ENCODE peak calls at places on chromosomes 13 and 19, in four cellular contexts. X is HepG2, C is HCT116, R is K562. E is an unnamed sample.

GRCh38 chr19:12994701-12995595 is at the start of gene NFIX:
- DNase-seq in X (peak), C (no peak), R (peak), E (no peak)

GRCh38 chr19:10392120-10392519 is 11.2 kb downstream of the CDC37 start:
- DNase-seq in X (no peak), C (no peak), R (no peak), E (no peak)

GRCh38 chr19:10352764-10353671 is 13.6 kb upstream of the ICAM3 start:
- DNase-seq in X (no peak), C (no peak), R (peak), E (no peak)

GRCh38 chr19:2495651-2496316 is 19.9 kb downstream of the GADD45B start:
- DNase-seq in X (no peak), C (no peak), R (no peak), E (no peak)

GRCh38 chr19:1970003-1970805 is 29.2 kb downstream of the CSNK1G2 start:
- DNase-seq in X (no peak), C (no peak), R (no peak), E (no peak)

GRCh38 chr19:3176715-3177501 is 1.7 kb upstream of the S1PR4 start:
- DNase-seq in X (no peak), C (peak), R (peak), E (no peak)

GRCh38 chr13:113420833-113421600 is 32.3 kb downstream of the ADPRHL1 start:
- DNase-seq in X (no peak), C (no peak), R (peak), E (no peak)

GRCh38 chr19:46529622-46530451 is 34.2 kb upstream of the PNMA8B start:
- DNase-seq in X (peak), C (no peak), R (peak), E (no peak)

GRCh38 chr13:29858231-29858630 is 7.8 kb upstream of the UBL3 start:
- DNase-seq in X (no peak), C (no peak), R (no peak), E (no peak)

GRCh38 chr19:55418185-55418584 is 10.6 kb upstream of the UBE2S start:
- DNase-seq in X (peak), C (peak), R (peak), E (peak)

GRCh38 chr19:57016076-57016475 is 103.7 kb upstream of the USP29 start:
- DNase-seq in X (no peak), C (no peak), R (no peak), E (no peak)

GRCh38 chr19:485122-485521 is 11.2 kb upstream of the MADCAM1 start:
- DNase-seq in X (no peak), C (no peak), R (no peak), E (no peak)

GRCh38 chr13:91031508-91031907 is 316.0 kb upstream of the MIR17HG start:
- DNase-seq in X (no peak), C (no peak), R (no peak), E (no peak)
- TF ChIP-seq TCF7L2 in X (no peak), C (no peak), R (no peak), E (no peak)

GRCh38 chr13:27973956-27974662 is 5.0 kb upstream of the CDX2 start:
- DNase-seq in X (no peak), C (no peak), R (no peak), E (no peak)
- TF ChIP-seq TCF7L2 in X (no peak), C (no peak), R (no peak), E (no peak)

DNA sequence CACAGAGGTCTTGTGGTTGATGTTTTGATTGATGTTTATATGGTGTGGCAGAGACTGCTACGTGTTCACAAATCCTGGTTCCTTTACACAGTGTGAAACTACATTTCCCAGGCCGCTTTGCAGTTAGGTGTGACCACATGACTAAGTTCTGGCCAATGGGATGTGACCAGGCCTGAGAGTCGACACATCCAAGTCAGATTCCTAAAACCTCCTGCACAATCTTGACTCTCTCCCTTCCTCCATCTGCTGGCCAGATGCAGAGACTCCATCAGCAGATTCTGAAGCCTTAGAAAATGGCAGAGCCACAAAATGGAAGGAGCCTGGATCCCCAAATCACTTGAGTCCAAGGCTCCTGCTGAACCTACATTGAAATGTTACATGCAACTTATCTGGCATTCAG is 12.6 kb downstream of the CD37 start:
- DNase-seq in X (peak), C (peak), R (peak), E (no peak)
- TF ChIP-seq TCF7L2 in X (no peak), C (no peak), R (no peak), E (no peak)

GRCh38 chr13:111472559-111473460 is 152.4 kb downstream of the TEX29 start:
- DNase-seq in X (no peak), C (no peak), R (no peak), E (no peak)

GRCh38 chr13:111476197-111476596 is 155.8 kb downstream of the TEX29 start:
- DNase-seq in X (no peak), C (no peak), R (no peak), E (no peak)

GRCh38 chr13:111472083-111472482 is 151.6 kb downstream of the TEX29 start:
- DNase-seq in X (no peak), C (no peak), R (no peak), E (no peak)

GRCh38 chr13:111475488-111475887 is 155.0 kb downstream of the TEX29 start:
- DNase-seq in X (no peak), C (no peak), R (no peak), E (no peak)

GRCh38 chr13:111474136-111475002 is 153.9 kb downstream of the TEX29 start:
- DNase-seq in X (peak), C (peak), R (peak), E (peak)
- TF ChIP-seq TCF7L2 in X (no peak), C (no peak), R (no peak), E (no peak)

DNA sequence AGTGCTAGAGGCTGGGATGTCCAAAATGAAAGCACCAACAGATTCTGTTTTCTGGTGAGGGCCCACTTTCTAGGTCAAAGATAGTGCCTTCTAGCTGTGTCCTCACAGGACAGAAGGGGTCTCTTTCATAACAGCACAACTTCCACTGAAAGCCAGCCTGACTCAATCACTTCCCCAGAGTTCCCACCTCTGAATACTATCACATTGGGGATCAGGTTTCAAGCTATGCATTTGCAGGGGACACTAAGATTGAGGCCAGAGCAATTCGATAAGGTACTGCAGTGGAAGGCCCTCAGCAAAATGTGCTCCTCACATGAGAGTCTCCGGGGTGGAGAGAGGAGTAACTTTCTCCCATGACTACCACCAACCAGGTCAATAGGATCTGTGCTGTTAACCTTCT is 1501.5 kb downstream of the EFNB2 start:
- DNase-seq in X (no peak), C (no peak), R (no peak), E (no peak)
- TF ChIP-seq TCF7L2 in X (no peak), C (no peak), R (no peak), E (no peak)

GRCh38 chr19:18112989-18113478 is 15.5 kb downstream of the MAST3 start:
- DNase-seq in X (peak), C (peak), R (peak), E (no peak)
- TF ChIP-seq TCF7L2 in X (no peak), C (no peak), R (no peak), E (no peak)

GRCh38 chr19:39064405-39064804 is 19.8 kb upstream of the ACP7 start:
- DNase-seq in X (no peak), C (no peak), R (no peak), E (no peak)
- TF ChIP-seq TCF7L2 in X (no peak), C (no peak), R (no peak), E (no peak)

DNA sequence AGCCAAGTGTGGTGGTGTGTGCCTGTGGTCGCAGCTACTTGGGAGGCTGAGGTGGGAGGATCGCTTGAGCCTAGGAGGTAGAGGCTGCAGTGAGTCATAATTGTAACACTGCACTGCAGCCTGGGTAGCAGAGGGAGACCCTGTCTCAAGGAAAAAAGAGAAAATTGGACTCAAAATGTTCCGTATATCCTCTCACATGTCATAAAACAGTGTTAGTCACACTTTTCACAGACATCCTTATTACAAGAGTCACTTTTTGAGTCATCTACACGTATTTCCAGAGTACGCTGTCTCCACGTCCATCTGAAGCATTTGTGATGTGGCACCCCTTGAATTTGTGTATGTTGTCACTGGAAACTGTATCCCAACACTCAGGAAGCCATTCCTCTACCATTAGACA is 133.0 kb downstream of the SIPA1L3 start:
- DNase-seq in X (no peak), C (no peak), R (no peak), E (peak)
- TF ChIP-seq TCF7L2 in X (no peak), C (no peak), R (no peak), E (no peak)

GRCh38 chr13:36767276-36767675 is 51.7 kb upstream of the RFXAP start:
- DNase-seq in X (no peak), C (no peak), R (no peak), E (no peak)
- TF ChIP-seq TCF7L2 in X (no peak), C (no peak), R (no peak), E (no peak)

GRCh38 chr19:7799640-7800355 is 30.2 kb upstream of the EVI5L start:
- DNase-seq in X (peak), C (peak), R (peak), E (no peak)
- TF ChIP-seq TCF7L2 in X (no peak), C (no peak), R (no peak), E (no peak)